ENCODE peak calls at places on chromosomes 12 and 14, in four cellular contexts. M is GM23338, X is SK-N-SH, W is HCT116. T is an unnamed sample.

GRCh38 chr14:30991408-30991807 is 34.0 kb upstream of the AP4S1 start:
- DNase-seq in W (no peak), M (no peak), X (no peak), T (no peak)

GRCh38 chr12:103181366-103182152 is 224.1 kb downstream of the ASCL1 start:
- DNase-seq in M (no peak), X (no peak), W (no peak), T (no peak)

GRCh38 chr12:25424186-25424854 is 128.8 kb downstream of the LMNTD1 start:
- DNase-seq in W (no peak), X (no peak), M (no peak), T (no peak)

GRCh38 chr12:70246580-70246979 is 3.3 kb downstream of the CNOT2 start:
- DNase-seq in X (no peak), W (no peak), M (no peak), T (no peak)

GRCh38 chr14:75306917-75307699 is 28.5 kb downstream of the FOS start:
- DNase-seq in W (peak), M (peak), X (peak), T (peak)

GRCh38 chr12:119913931-119914330 is 36.8 kb upstream of the CIT start:
- DNase-seq in W (no peak), M (no peak), X (no peak), T (no peak)

GRCh38 chr14:105841022-105842009 is 314.9 kb downstream of the TMEM121 start:
- DNase-seq in M (no peak), W (no peak), X (no peak), T (peak)

GRCh38 chr14:91244501-91244901 is at the start of gene GPR68:
- DNase-seq in W (no peak), M (peak), X (peak), T (peak)

GRCh38 chr12:52947738-52948423 is 1.0 kb upstream of the KRT18 start:
- DNase-seq in W (no peak), M (peak), X (no peak), T (no peak)

GRCh38 chr12:46771268-46771837 is 54.4 kb downstream of the SLC38A4 start:
- DNase-seq in W (no peak), X (no peak), M (peak), T (no peak)

GRCh38 chr12:14367097-14367661 is 1.7 kb downstream of the ATF7IP start:
- DNase-seq in W (no peak), M (no peak), X (no peak), T (no peak)

GRCh38 chr12:19530631-19531020 is 91.3 kb downstream of the AEBP2 start:
- DNase-seq in M (no peak), X (no peak), W (no peak), T (no peak)

GRCh38 chr14:104295681-104296387 is 157.4 kb downstream of the KIF26A start:
- DNase-seq in W (no peak), X (no peak), M (no peak), T (no peak)

GRCh38 chr12:4489551-4489950 is 43.9 kb upstream of the FGF6 start:
- DNase-seq in X (no peak), W (no peak), M (no peak), T (no peak)

GRCh38 chr12:80118565-80119337 is 19.4 kb downstream of the OTOGL start:
- DNase-seq in W (no peak), X (no peak), M (peak), T (no peak)

GRCh38 chr12:49637401-49637800 is 14.0 kb downstream of the PRPF40B start:
- DNase-seq in X (peak), M (peak), W (no peak), T (no peak)

GRCh38 chr12:54329756-54330155 is 4.8 kb downstream of the COPZ1 start:
- DNase-seq in X (no peak), M (peak), W (no peak), T (no peak)

GRCh38 chr12:34296143-34297041 is 274.1 kb downstream of the ALG10 start:
- DNase-seq in X (no peak), W (no peak), M (no peak), T (no peak)

GRCh38 chr14:51182166-51182565 is 57.9 kb upstream of the TMX1 start:
- DNase-seq in M (no peak), W (no peak), X (no peak), T (no peak)

GRCh38 chr14:56280843-56281242 is 162.6 kb downstream of the PELI2 start:
- DNase-seq in X (no peak), W (no peak), M (no peak), T (no peak)

GRCh38 chr14:66099931-66100330 is 386.2 kb upstream of the CCDC196 start:
- DNase-seq in X (no peak), W (no peak), M (no peak), T (no peak)

GRCh38 chr12:94717656-94718055 is 67.3 kb upstream of the TMCC3 start:
- DNase-seq in W (no peak), M (no peak), X (no peak), T (no peak)

GRCh38 chr12:24307716-24308335 is 358.4 kb upstream of the SOX5 start:
- DNase-seq in X (no peak), M (no peak), W (no peak), T (no peak)

GRCh38 chr12:90905691-90906370 is 49.1 kb downstream of the CCER1 start:
- DNase-seq in W (no peak), X (no peak), M (no peak), T (no peak)

GRCh38 chr14:33679025-33679424 is 271.8 kb downstream of the EGLN3 start:
- DNase-seq in W (no peak), X (no peak), M (no peak), T (no peak)

GRCh38 chr14:33675415-33676130 is 275.3 kb downstream of the EGLN3 start:
- DNase-seq in X (no peak), W (no peak), M (no peak), T (no peak)

GRCh38 chr14:33674716-33675115 is 276.2 kb downstream of the EGLN3 start:
- DNase-seq in W (no peak), X (no peak), M (no peak), T (no peak)

GRCh38 chr14:33678012-33678411 is 272.9 kb downstream of the EGLN3 start:
- DNase-seq in W (no peak), X (no peak), M (no peak), T (no peak)

GRCh38 chr14:33676135-33676566 is 274.7 kb downstream of the EGLN3 start:
- DNase-seq in X (peak), W (peak), M (peak), T (no peak)
- H2AFZ ChIP-seq in X (no peak), W (no peak), M (no peak), T (no peak)

DNA sequence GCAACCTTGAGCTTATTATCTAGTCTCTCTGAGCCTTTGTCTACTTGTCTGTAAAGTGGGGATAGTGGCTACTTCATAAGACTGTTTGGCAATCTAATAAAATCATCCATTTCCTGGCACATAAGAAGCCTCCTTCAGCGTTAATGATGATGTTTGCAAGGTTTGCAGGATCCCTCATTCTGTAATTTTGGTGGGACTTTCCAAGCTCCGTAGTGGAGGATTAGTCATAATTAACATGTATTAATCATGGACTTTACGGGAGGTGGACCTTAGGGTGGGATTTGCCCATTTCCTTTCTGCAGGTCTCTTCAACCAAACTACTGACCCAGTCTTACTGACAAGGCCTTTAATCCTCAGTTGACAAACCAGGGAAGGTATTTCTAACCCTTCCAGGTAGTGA is 66.2 kb downstream of the NTF3 start:
- DNase-seq in W (no peak), X (no peak), M (no peak), T (no peak)
- TF ChIP-seq EZH2phosphoT487 in W (no peak), X (no peak), M (no peak), T (no peak)

GRCh38 chr12:68007023-68007422 is 17.8 kb downstream of the IFNG-AS1 start:
- DNase-seq in M (no peak), W (no peak), X (no peak), T (no peak)
- H2AFZ ChIP-seq in M (no peak), W (no peak), X (no peak), T (no peak)

GRCh38 chr14:61927015-61927414 is 164.8 kb downstream of the SNAPC1 start:
- DNase-seq in X (no peak), W (no peak), M (no peak), T (no peak)
- TF ChIP-seq EZH2phosphoT487 in X (no peak), W (no peak), M (no peak), T (no peak)

T was measured in OCI-LY7.